ENCODE peak calls at places on chromosome 9, in ten cellular contexts. One of them, this sample, is unnamed. For H4K20me1, the result is how much of the 10 kb centered on the place peaks cover.

GRCh38 chr9:26786571-26786970 is 106.0 kb downstream of the CAAP1 start:
- DNase-seq in hepatocyte: no peak
- DNase-seq in GM12878: no peak
- DNase-seq in mammary epithelial cell: no peak
- DNase-seq in GM23248: no peak
- DNase-seq in IMR-90: no peak
- DNase-seq in OCI-LY7: no peak
- DNase-seq in HepG2: no peak
- DNase-seq in PC-3: no peak
- DNase-seq in keratinocyte: no peak
- DNase-seq in this sample: no peak

GRCh38 chr9:84519486-84519885 is 150.0 kb upstream of the NTRK2 start:
- DNase-seq in hepatocyte: no peak
- DNase-seq in GM12878: no peak
- DNase-seq in mammary epithelial cell: peak
- DNase-seq in GM23248: no peak
- DNase-seq in IMR-90: no peak
- DNase-seq in OCI-LY7: no peak
- DNase-seq in HepG2: no peak
- DNase-seq in PC-3: no peak
- DNase-seq in keratinocyte: no peak
- DNase-seq in this sample: no peak

GRCh38 chr9:129317179-129318011 is 139.3 kb upstream of the IER5L start:
- DNase-seq in hepatocyte: peak
- DNase-seq in GM12878: no peak
- DNase-seq in mammary epithelial cell: no peak
- DNase-seq in GM23248: peak
- DNase-seq in IMR-90: peak
- DNase-seq in OCI-LY7: peak
- DNase-seq in HepG2: peak
- DNase-seq in PC-3: peak
- DNase-seq in keratinocyte: no peak
- DNase-seq in this sample: peak

GRCh38 chr9:134699343-134699740 is 57.7 kb downstream of the COL5A1 start:
- DNase-seq in hepatocyte: no peak
- DNase-seq in GM12878: no peak
- DNase-seq in mammary epithelial cell: no peak
- DNase-seq in GM23248: no peak
- DNase-seq in IMR-90: peak
- DNase-seq in OCI-LY7: no peak
- DNase-seq in HepG2: no peak
- DNase-seq in PC-3: no peak
- DNase-seq in keratinocyte: no peak
- DNase-seq in this sample: no peak

GRCh38 chr9:130029223-130029583 is 13.8 kb downstream of the FNBP1 start:
- DNase-seq in hepatocyte: no peak
- DNase-seq in GM12878: no peak
- DNase-seq in mammary epithelial cell: no peak
- DNase-seq in GM23248: no peak
- DNase-seq in IMR-90: no peak
- DNase-seq in OCI-LY7: no peak
- DNase-seq in HepG2: no peak
- DNase-seq in PC-3: no peak
- DNase-seq in keratinocyte: no peak
- DNase-seq in this sample: no peak

GRCh38 chr9:28005779-28006178 is 432.5 kb upstream of the C9orf72 start:
- DNase-seq in hepatocyte: no peak
- DNase-seq in GM12878: no peak
- DNase-seq in mammary epithelial cell: no peak
- DNase-seq in GM23248: no peak
- DNase-seq in IMR-90: no peak
- DNase-seq in OCI-LY7: no peak
- DNase-seq in HepG2: no peak
- DNase-seq in PC-3: no peak
- DNase-seq in keratinocyte: no peak
- DNase-seq in this sample: no peak

GRCh38 chr9:16532681-16533450 is 337.6 kb downstream of the BNC2 start:
- DNase-seq in hepatocyte: no peak
- DNase-seq in GM12878: no peak
- DNase-seq in mammary epithelial cell: peak
- DNase-seq in GM23248: peak
- DNase-seq in IMR-90: peak
- DNase-seq in OCI-LY7: no peak
- DNase-seq in HepG2: no peak
- DNase-seq in PC-3: peak
- DNase-seq in keratinocyte: peak
- DNase-seq in this sample: no peak

GRCh38 chr9:116323571-116323970 is 170.0 kb downstream of the PAPPA start:
- DNase-seq in hepatocyte: no peak
- DNase-seq in GM12878: no peak
- DNase-seq in mammary epithelial cell: no peak
- DNase-seq in GM23248: no peak
- DNase-seq in IMR-90: no peak
- DNase-seq in OCI-LY7: no peak
- DNase-seq in HepG2: no peak
- DNase-seq in PC-3: peak
- DNase-seq in keratinocyte: no peak
- DNase-seq in this sample: no peak

GRCh38 chr9:122232907-122233306 is 4.2 kb upstream of the LHX6 start:
- DNase-seq in hepatocyte: no peak
- DNase-seq in GM12878: no peak
- DNase-seq in mammary epithelial cell: no peak
- DNase-seq in GM23248: no peak
- DNase-seq in IMR-90: no peak
- DNase-seq in OCI-LY7: no peak
- DNase-seq in HepG2: no peak
- DNase-seq in PC-3: no peak
- DNase-seq in keratinocyte: no peak
- DNase-seq in this sample: no peak

GRCh38 chr9:86741311-86742215 is 205.7 kb downstream of the GAS1 start:
- DNase-seq in hepatocyte: peak
- DNase-seq in GM12878: no peak
- DNase-seq in mammary epithelial cell: peak
- DNase-seq in GM23248: peak
- DNase-seq in IMR-90: peak
- DNase-seq in OCI-LY7: no peak
- DNase-seq in HepG2: no peak
- DNase-seq in PC-3: peak
- DNase-seq in keratinocyte: peak
- DNase-seq in this sample: no peak

DNA sequence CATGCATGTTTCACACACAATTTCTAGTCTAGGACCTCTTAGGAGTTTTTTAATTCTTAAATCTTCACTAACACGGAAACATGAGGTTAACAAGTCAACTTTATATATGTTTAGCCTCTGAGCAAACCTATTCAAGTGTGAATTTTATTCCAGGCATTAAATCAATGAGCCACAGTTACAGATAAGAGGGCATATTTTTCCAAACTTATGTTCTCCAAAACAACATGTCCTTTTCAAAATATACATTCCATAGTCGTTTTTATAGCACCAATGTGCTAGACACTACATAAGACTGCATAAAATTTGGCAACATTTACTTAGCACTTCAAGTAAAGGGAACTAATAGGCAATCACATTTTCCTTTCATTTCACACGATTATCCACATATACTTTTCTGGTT is 6.5 kb downstream of the TMEM245 start:
- DNase-seq in hepatocyte: no peak
- DNase-seq in GM12878: no peak
- DNase-seq in mammary epithelial cell: no peak
- DNase-seq in GM23248: no peak
- DNase-seq in IMR-90: no peak
- DNase-seq in OCI-LY7: no peak
- DNase-seq in HepG2: no peak
- DNase-seq in PC-3: no peak
- DNase-seq in keratinocyte: no peak
- DNase-seq in this sample: no peak
- H4K20me1 ChIP-seq in hepatocyte: half or more
- H4K20me1 ChIP-seq in GM12878: under half
- H4K20me1 ChIP-seq in mammary epithelial cell: under half
- H4K20me1 ChIP-seq in GM23248: under half
- H4K20me1 ChIP-seq in IMR-90: under half
- H4K20me1 ChIP-seq in OCI-LY7: half or more
- H4K20me1 ChIP-seq in HepG2: under half
- H4K20me1 ChIP-seq in PC-3: under half
- H4K20me1 ChIP-seq in keratinocyte: under half
- H4K20me1 ChIP-seq in this sample: half or more

GRCh38 chr9:136411358-136411757 is 900 bp downstream of the PMPCA start:
- DNase-seq in hepatocyte: no peak
- DNase-seq in GM12878: no peak
- DNase-seq in mammary epithelial cell: peak
- DNase-seq in GM23248: peak
- DNase-seq in IMR-90: no peak
- DNase-seq in OCI-LY7: no peak
- DNase-seq in HepG2: no peak
- DNase-seq in PC-3: no peak
- DNase-seq in keratinocyte: no peak
- DNase-seq in this sample: no peak

GRCh38 chr9:136409557-136410455 is 608 bp downstream of the ENTR1 start:
- DNase-seq in hepatocyte: peak
- DNase-seq in GM12878: no peak
- DNase-seq in mammary epithelial cell: peak
- DNase-seq in GM23248: peak
- DNase-seq in IMR-90: peak
- DNase-seq in OCI-LY7: peak
- DNase-seq in HepG2: peak
- DNase-seq in PC-3: peak
- DNase-seq in keratinocyte: no peak
- DNase-seq in this sample: peak

GRCh38 chr9:136407911-136408310 is 2.5 kb downstream of the ENTR1 start:
- DNase-seq in hepatocyte: no peak
- DNase-seq in GM12878: no peak
- DNase-seq in mammary epithelial cell: no peak
- DNase-seq in GM23248: no peak
- DNase-seq in IMR-90: no peak
- DNase-seq in OCI-LY7: no peak
- DNase-seq in HepG2: no peak
- DNase-seq in PC-3: no peak
- DNase-seq in keratinocyte: no peak
- DNase-seq in this sample: no peak

GRCh38 chr9:136412912-136413420 is 2.5 kb downstream of the PMPCA start:
- DNase-seq in hepatocyte: no peak
- DNase-seq in GM12878: no peak
- DNase-seq in mammary epithelial cell: no peak
- DNase-seq in GM23248: peak
- DNase-seq in IMR-90: no peak
- DNase-seq in OCI-LY7: no peak
- DNase-seq in HepG2: no peak
- DNase-seq in PC-3: no peak
- DNase-seq in keratinocyte: no peak
- DNase-seq in this sample: no peak

GRCh38 chr9:136410500-136411287 is at the start of the genes ENTR1 and PMPCA:
- DNase-seq in hepatocyte: peak
- DNase-seq in GM12878: peak
- DNase-seq in mammary epithelial cell: peak
- DNase-seq in GM23248: peak
- DNase-seq in IMR-90: peak
- DNase-seq in OCI-LY7: peak
- DNase-seq in HepG2: peak
- DNase-seq in PC-3: peak
- DNase-seq in keratinocyte: peak
- DNase-seq in this sample: peak
- H4K20me1 ChIP-seq in hepatocyte: under half
- H4K20me1 ChIP-seq in GM12878: under half
- H4K20me1 ChIP-seq in mammary epithelial cell: under half
- H4K20me1 ChIP-seq in GM23248: under half
- H4K20me1 ChIP-seq in IMR-90: under half
- H4K20me1 ChIP-seq in OCI-LY7: under half
- H4K20me1 ChIP-seq in HepG2: under half
- H4K20me1 ChIP-seq in PC-3: under half
- H4K20me1 ChIP-seq in keratinocyte: under half
- H4K20me1 ChIP-seq in this sample: under half

GRCh38 chr9:5953743-5954707 is 61.4 kb downstream of the RANBP6 start:
- DNase-seq in hepatocyte: peak
- DNase-seq in GM12878: no peak
- DNase-seq in mammary epithelial cell: no peak
- DNase-seq in GM23248: no peak
- DNase-seq in IMR-90: peak
- DNase-seq in OCI-LY7: no peak
- DNase-seq in HepG2: no peak
- DNase-seq in PC-3: peak
- DNase-seq in keratinocyte: no peak
- DNase-seq in this sample: no peak
- H4K20me1 ChIP-seq in hepatocyte: under half
- H4K20me1 ChIP-seq in GM12878: under half
- H4K20me1 ChIP-seq in mammary epithelial cell: under half
- H4K20me1 ChIP-seq in GM23248: under half
- H4K20me1 ChIP-seq in IMR-90: under half
- H4K20me1 ChIP-seq in OCI-LY7: under half
- H4K20me1 ChIP-seq in HepG2: under half
- H4K20me1 ChIP-seq in PC-3: under half
- H4K20me1 ChIP-seq in keratinocyte: under half
- H4K20me1 ChIP-seq in this sample: under half

GRCh38 chr9:132061526-132061925 is 18.1 kb downstream of the MED27 start:
- DNase-seq in hepatocyte: no peak
- DNase-seq in GM12878: no peak
- DNase-seq in mammary epithelial cell: no peak
- DNase-seq in GM23248: no peak
- DNase-seq in IMR-90: no peak
- DNase-seq in OCI-LY7: no peak
- DNase-seq in HepG2: no peak
- DNase-seq in PC-3: no peak
- DNase-seq in keratinocyte: no peak
- DNase-seq in this sample: no peak

GRCh38 chr9:132056717-132057429 is 22.8 kb downstream of the MED27 start:
- DNase-seq in hepatocyte: no peak
- DNase-seq in GM12878: no peak
- DNase-seq in mammary epithelial cell: no peak
- DNase-seq in GM23248: no peak
- DNase-seq in IMR-90: no peak
- DNase-seq in OCI-LY7: no peak
- DNase-seq in HepG2: no peak
- DNase-seq in PC-3: no peak
- DNase-seq in keratinocyte: no peak
- DNase-seq in this sample: no peak

GRCh38 chr9:132054024-132054423 is 25.6 kb downstream of the MED27 start:
- DNase-seq in hepatocyte: no peak
- DNase-seq in GM12878: no peak
- DNase-seq in mammary epithelial cell: no peak
- DNase-seq in GM23248: no peak
- DNase-seq in IMR-90: no peak
- DNase-seq in OCI-LY7: no peak
- DNase-seq in HepG2: no peak
- DNase-seq in PC-3: no peak
- DNase-seq in keratinocyte: no peak
- DNase-seq in this sample: no peak

GRCh38 chr9:132059351-132059750 is 20.3 kb downstream of the MED27 start:
- DNase-seq in hepatocyte: no peak
- DNase-seq in GM12878: no peak
- DNase-seq in mammary epithelial cell: no peak
- DNase-seq in GM23248: no peak
- DNase-seq in IMR-90: no peak
- DNase-seq in OCI-LY7: no peak
- DNase-seq in HepG2: no peak
- DNase-seq in PC-3: no peak
- DNase-seq in keratinocyte: no peak
- DNase-seq in this sample: no peak

DNA sequence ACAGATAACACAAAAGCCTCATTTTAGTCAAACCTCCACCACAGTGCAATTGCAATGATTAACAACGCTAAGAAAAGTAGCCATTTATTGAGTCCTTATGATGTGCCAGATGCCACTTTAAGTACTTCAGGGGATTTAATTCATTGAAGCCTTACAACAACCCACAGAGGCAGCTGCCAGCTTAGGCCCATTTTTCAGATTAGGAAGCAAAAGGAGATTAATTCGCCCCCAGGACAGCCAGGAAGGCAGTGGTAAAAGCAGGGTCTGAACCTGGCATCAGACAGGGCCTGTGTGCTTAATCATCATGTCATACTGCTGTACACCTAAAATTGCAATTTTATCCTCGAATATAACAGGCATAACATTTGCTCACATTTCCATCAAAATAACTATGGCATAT is 23.9 kb downstream of the MED27 start:
- DNase-seq in hepatocyte: no peak
- DNase-seq in GM12878: no peak
- DNase-seq in mammary epithelial cell: no peak
- DNase-seq in GM23248: no peak
- DNase-seq in IMR-90: no peak
- DNase-seq in OCI-LY7: no peak
- DNase-seq in HepG2: no peak
- DNase-seq in PC-3: no peak
- DNase-seq in keratinocyte: no peak
- DNase-seq in this sample: no peak
- H4K20me1 ChIP-seq in hepatocyte: under half
- H4K20me1 ChIP-seq in GM12878: under half
- H4K20me1 ChIP-seq in mammary epithelial cell: under half
- H4K20me1 ChIP-seq in GM23248: under half
- H4K20me1 ChIP-seq in IMR-90: under half
- H4K20me1 ChIP-seq in OCI-LY7: under half
- H4K20me1 ChIP-seq in HepG2: under half
- H4K20me1 ChIP-seq in PC-3: under half
- H4K20me1 ChIP-seq in keratinocyte: under half
- H4K20me1 ChIP-seq in this sample: under half

This sample was measured in neural progenitor cell.